ENCODE peak calls at places on chromosomes 3 and 15, in six cellular contexts. W is G401; S is cardiac muscle cell; H is stimulated activated CD8-positive, alpha-beta memory T cell treated with anti-CD3 and anti-CD28 coated beads, Interleukin-7, amount 100 ng/mL, for 1 hour; Y is cardiac septum; X is mesenteric fat pad. A is an unnamed sample.

GRCh38 chr3:130950641-130951040 is 56.8 kb downstream of the ATP2C1 start:
- DNase-seq in W (no peak), S (no peak), Y (no peak), H (no peak), X (no peak), A (no peak)

GRCh38 chr3:173529062-173529711 is 131.6 kb downstream of the NLGN1 start:
- DNase-seq in X (no peak), H (no peak), S (peak; percentile 40), W (no peak), Y (no peak), A (peak; percentile 9)

GRCh38 chr3:193190387-193190786 is 50.6 kb upstream of the PLAAT1 start:
- DNase-seq in H (no peak), W (peak; percentile 7), X (no peak), S (peak; percentile 74), Y (no peak), A (peak; percentile 22)

GRCh38 chr15:31216210-31216911 is 110.3 kb upstream of the KLF13 start:
- DNase-seq in S (peak; percentile 47), Y (peak; percentile 96), X (peak; percentile 91), H (peak; percentile 16), W (peak; percentile 48), A (peak; percentile 40)

GRCh38 chr15:66459818-66460615 is 37.5 kb downstream of the SNAPC5 start:
- DNase-seq in W (no peak), Y (no peak), S (no peak), X (no peak), H (no peak), A (no peak)

GRCh38 chr3:142210608-142211007 is 14.8 kb downstream of the GK5 start:
- DNase-seq in X (no peak), W (no peak), Y (no peak), S (no peak), H (no peak), A (no peak)

GRCh38 chr3:13579089-13579488 is 30.2 kb downstream of the FBLN2 start:
- DNase-seq in Y (no peak), H (no peak), S (no peak), W (no peak), X (no peak), A (no peak)

GRCh38 chr15:38260077-38260476 is 7.4 kb downstream of the SPRED1 start:
- DNase-seq in W (no peak), Y (no peak), S (no peak), H (no peak), X (no peak), A (no peak)

GRCh38 chr15:51739056-51739455 is 1.6 kb upstream of the LYSMD2 start:
- DNase-seq in X (no peak), W (no peak), Y (no peak), S (no peak), H (no peak), A (no peak)

GRCh38 chr15:63083046-63083445 is 38.6 kb upstream of the LACTB start:
- DNase-seq in X (no peak), S (peak; percentile 78), Y (no peak), W (no peak), H (no peak), A (no peak)

GRCh38 chr3:30486386-30486785 is 120.0 kb upstream of the TGFBR2 start:
- DNase-seq in H (no peak), S (no peak), X (no peak), W (no peak), Y (no peak), A (no peak)

GRCh38 chr15:100124361-100124760 is 217.4 kb downstream of the ADAMTS17 start:
- DNase-seq in W (no peak), H (no peak), X (peak; percentile 55), Y (no peak), S (no peak), A (no peak)

GRCh38 chr15:96052154-96052553 is 278.3 kb upstream of the NR2F2 start:
- DNase-seq in W (no peak), S (no peak), Y (no peak), H (no peak), X (no peak), A (no peak)

GRCh38 chr3:32758375-32758753 is 59.4 kb upstream of the TRIM71 start:
- DNase-seq in X (no peak), H (no peak), W (no peak), Y (no peak), S (no peak), A (no peak)

GRCh38 chr3:168088106-168088722 is 7.5 kb downstream of the GOLIM4 start:
- DNase-seq in X (no peak), S (peak; percentile 18), W (no peak), Y (no peak), H (no peak), A (no peak)

GRCh38 chr15:58293622-58294550 is 137.9 kb upstream of the LIPC start:
- DNase-seq in X (no peak), W (no peak), S (no peak), Y (no peak), H (no peak), A (no peak)

GRCh38 chr3:42982645-42983412 is 3.7 kb downstream of the GASK1A start:
- DNase-seq in X (no peak), Y (no peak), S (no peak), W (no peak), H (no peak), A (no peak)

GRCh38 chr3:67017211-67017610 is 19.1 kb downstream of the KBTBD8 start:
- DNase-seq in H (no peak), S (no peak), Y (no peak), W (no peak), X (no peak), A (no peak)

GRCh38 chr3:198107840-198108734 is 148.1 kb downstream of the LMLN start:
- DNase-seq in Y (no peak), S (no peak), W (no peak), X (no peak), H (no peak), A (no peak)

GRCh38 chr3:112610121-112610520 is 30.8 kb downstream of the CCDC80 start:
- DNase-seq in W (no peak), X (no peak), Y (no peak), S (no peak), H (no peak), A (no peak)

GRCh38 chr3:159882784-159883779 is 105.6 kb upstream of the IL12A start:
- DNase-seq in H (no peak), X (no peak), Y (no peak), S (peak; percentile 18), W (peak; percentile 77), A (no peak)

GRCh38 chr3:101972430-101973162 is 123.3 kb downstream of the NFKBIZ start:
- DNase-seq in H (no peak), S (no peak), W (no peak), Y (no peak), X (no peak), A (no peak)

GRCh38 chr3:187678869-187679268 is 8.7 kb upstream of the SST start:
- DNase-seq in S (peak; percentile 81), Y (no peak), X (no peak), H (no peak), W (peak; percentile 10), A (no peak)

GRCh38 chr3:42708611-42709151 is 6.1 kb upstream of the HHATL start:
- DNase-seq in X (peak; percentile 80), H (no peak), S (no peak), Y (peak; percentile 71), W (no peak), A (no peak)

GRCh38 chr3:16587047-16587702 is 18.0 kb downstream of the DAZL start:
- DNase-seq in Y (no peak), H (no peak), W (no peak), X (no peak), S (no peak), A (no peak)

GRCh38 chr3:169661567-169662214 is 1.8 kb downstream of the MECOM start:
- DNase-seq in S (peak; percentile 70), X (no peak), Y (peak; percentile 80), W (peak; percentile 19), H (no peak), A (peak; percentile 76)

GRCh38 chr3:95750097-95750496 is 1064.3 kb upstream of the EPHA6 start:
- DNase-seq in W (no peak), H (no peak), S (no peak), Y (no peak), X (no peak), A (no peak)

GRCh38 chr15:49015896-49016295 is 30.4 kb downstream of the SECISBP2L start:
- DNase-seq in X (no peak), S (no peak), Y (no peak), W (no peak), H (no peak), A (no peak)

GRCh38 chr3:126508539-126508938 is 9.0 kb downstream of the UROC1 start:
- DNase-seq in H (no peak), W (no peak), Y (no peak), X (no peak), S (no peak), A (peak; percentile 75)

GRCh38 chr3:196519738-196520122 is 4.6 kb upstream of the SMCO1 start:
- DNase-seq in X (peak; percentile 53), S (no peak), W (no peak), H (no peak), Y (no peak), A (no peak)

GRCh38 chr3:129329858-129330257 is 51.2 kb downstream of the HMCES start:
- DNase-seq in X (no peak), Y (no peak), H (no peak), S (no peak), W (no peak), A (no peak)

GRCh38 chr15:76196949-76197315 is 114.3 kb downstream of the ETFA start:
- DNase-seq in S (no peak), Y (no peak), W (no peak), H (no peak), X (no peak), A (no peak)

GRCh38 chr3:155217591-155217990 is 75.9 kb downstream of the STRIT1 start:
- DNase-seq in H (no peak), X (no peak), W (no peak), S (no peak), Y (no peak), A (no peak)

GRCh38 chr3:164451083-164451910 is 627.0 kb downstream of the SI start:
- DNase-seq in X (no peak), Y (no peak), W (no peak), S (no peak), H (no peak), A (no peak)

GRCh38 chr3:120059081-120059864 is 35.0 kb downstream of the GSK3B start:
- DNase-seq in W (no peak), H (no peak), S (no peak), X (no peak), Y (no peak), A (no peak)

GRCh38 chr3:52253314-52254260 is 8.0 kb downstream of the PPM1M start:
- DNase-seq in S (no peak), W (no peak), X (peak; percentile 89), Y (no peak), H (peak; percentile 60), A (no peak)

A was measured in 8988T.